ENCODE peak calls at places on chromosomes 13 and 19, in nine cellular contexts. B is HAP-1; H is body of pancreas; L is heart right ventricle; D is osteoblast; Z is IMR-90; F is CD8-positive, alpha-beta memory T cell; E is psoas muscle; S is GM23248. O is an unnamed sample.

GRCh38 chr19:16066611-16067104 is 9.6 kb upstream of the TPM4 start:
- DNase-seq in B (peak; percentile 30), D (peak; percentile 82), E (no peak), L (no peak), F (peak; percentile 57), S (peak; percentile 60), Z (peak; percentile 76), H (no peak), O (no peak)

GRCh38 chr13:51277943-51278342 is 55.7 kb downstream of the FAM124A start:
- DNase-seq in B (no peak), L (no peak), E (no peak), D (no peak), Z (no peak), F (no peak), H (no peak), S (no peak), O (no peak)

GRCh38 chr13:75365724-75366173 is 116.2 kb downstream of the TBC1D4 start:
- DNase-seq in D (peak; percentile 85), F (no peak), E (no peak), B (no peak), S (peak; percentile 94), Z (peak; percentile 86), L (no peak), H (no peak), O (peak; percentile 36)

GRCh38 chr19:42422576-42423461 is 4.4 kb downstream of the LIPE start:
- DNase-seq in Z (no peak), D (peak; percentile 74), S (no peak), L (no peak), H (no peak), E (peak; percentile 70), F (peak; percentile 77), B (peak; percentile 70), O (no peak)

GRCh38 chr19:38900816-38901215 is 1.0 kb downstream of the NFKBIB start:
- DNase-seq in S (peak; percentile 26), L (no peak), H (no peak), Z (no peak), D (no peak), B (no peak), E (no peak), F (no peak), O (peak; percentile 29)

GRCh38 chr13:74555291-74556001 is 421.2 kb upstream of the KLF12 start:
- DNase-seq in B (no peak), Z (no peak), L (no peak), D (no peak), H (no peak), F (no peak), E (no peak), S (no peak), O (no peak)

GRCh38 chr19:54172764-54173699 is at the start of gene TMC4:
- DNase-seq in Z (no peak), H (peak; percentile 94), E (no peak), S (peak; percentile 33), D (peak; percentile 95), F (no peak), L (no peak), B (no peak), O (no peak)

GRCh38 chr13:67137044-67137735 is 92.9 kb downstream of the PCDH9 start:
- DNase-seq in L (no peak), S (no peak), Z (peak; percentile 62), H (no peak), F (no peak), B (no peak), E (no peak), D (no peak), O (peak; percentile 50)

GRCh38 chr19:42467437-42467760 is 24.7 kb upstream of the CXCL17 start:
- DNase-seq in E (no peak), B (no peak), S (no peak), L (no peak), D (peak; percentile 74), F (no peak), H (no peak), Z (no peak), O (no peak)

GRCh38 chr13:111129465-111130110 is 14.5 kb downstream of the ARHGEF7 start:
- DNase-seq in B (no peak), D (no peak), S (no peak), E (no peak), Z (no peak), L (no peak), H (no peak), F (no peak), O (no peak)

DNA sequence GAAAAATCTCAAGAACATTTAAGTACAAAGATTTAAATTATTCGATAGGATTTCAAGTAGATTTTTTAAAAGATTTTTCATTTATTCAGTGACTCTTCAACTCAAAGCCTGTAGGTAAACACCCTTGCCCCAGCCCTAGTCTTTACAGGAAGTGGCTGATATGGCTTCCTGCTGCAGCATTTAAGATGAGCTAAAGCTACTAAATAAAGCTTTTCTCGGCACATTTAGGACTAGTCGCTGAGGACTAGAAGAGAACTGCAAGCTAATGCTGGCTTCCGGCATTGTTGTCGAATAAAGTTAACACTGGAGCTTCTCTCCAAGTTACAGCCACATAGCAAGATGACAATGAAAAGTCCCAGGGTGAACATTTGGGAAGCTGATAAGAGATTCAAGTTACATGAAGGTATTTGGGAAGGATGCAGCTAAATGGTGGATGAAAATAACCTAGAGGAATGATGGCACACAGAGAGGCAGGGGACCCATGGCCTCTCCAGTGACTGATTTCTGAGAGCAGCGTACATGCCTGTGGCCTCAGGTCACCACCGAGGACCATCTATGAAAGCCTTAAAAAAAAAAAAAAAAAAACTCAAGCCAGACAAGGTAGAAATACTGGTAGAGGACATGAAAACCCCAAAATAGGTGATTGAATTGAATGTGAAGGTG is 155.6 kb downstream of the DCT start:
- DNase-seq in L (no peak), D (no peak), S (no peak), F (peak; percentile 71), Z (no peak), B (no peak), E (no peak), H (no peak), O (no peak)
- H3K4me1 ChIP-seq in L (peaks cover 5% of the 10 kb centered on the region), D (peaks cover 25% of the 10 kb centered on the region), S (peaks cover 4% of the 10 kb centered on the region), F (peaks cover 61% of the 10 kb centered on the region), Z (peaks cover 16% of the 10 kb centered on the region), B (no peaks in the 10 kb centered on the region), E (no peaks in the 10 kb centered on the region), H (no peaks in the 10 kb centered on the region), O (peaks cover 32% of the 10 kb centered on the region)

DNA sequence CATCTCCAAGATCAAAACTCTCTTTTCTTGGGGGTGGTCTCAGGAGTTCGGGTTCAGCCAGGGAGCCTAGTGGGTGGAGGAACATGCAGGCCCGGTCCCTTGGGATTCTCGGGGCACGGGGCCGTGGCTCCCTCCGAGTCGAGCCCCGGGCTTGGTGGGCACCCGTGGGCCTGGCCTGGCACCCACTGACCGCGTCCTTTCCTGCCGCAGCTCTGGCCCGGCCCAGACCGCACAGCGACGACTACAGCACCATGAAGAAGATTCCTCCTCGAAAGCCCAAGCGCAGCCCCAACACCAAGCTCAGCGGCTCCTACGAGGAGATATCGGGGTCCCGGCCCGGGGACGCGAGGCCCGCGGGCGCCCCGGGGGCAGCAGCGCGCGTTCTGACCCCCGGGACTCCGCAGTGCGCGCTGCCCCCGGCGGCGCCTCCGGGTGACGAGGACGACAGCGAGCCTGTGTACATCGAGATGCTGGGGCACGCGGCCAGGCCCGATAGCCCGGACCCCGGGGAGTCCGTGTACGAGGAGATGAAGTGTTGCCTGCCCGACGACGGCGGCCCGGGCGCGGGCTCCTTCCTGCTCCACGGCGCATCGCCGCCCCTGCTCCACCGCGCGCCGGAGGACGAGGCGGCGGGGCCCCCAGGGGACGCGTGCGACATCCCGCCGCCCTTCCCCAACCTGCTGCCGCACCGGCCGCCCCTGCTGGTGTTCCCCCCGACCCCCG is 510.8 kb downstream of the MYO16 start:
- DNase-seq in B (no peak), L (no peak), S (no peak), Z (no peak), F (no peak), E (no peak), H (no peak), D (no peak), O (no peak)
- H3K4me3 ChIP-seq in B (no peak overlapping the region), L (peak overlapping the region; percentile 44), S (no peak overlapping the region), Z (no peak overlapping the region), F (no peak overlapping the region), E (peak overlapping the region; percentile 46), H (no peak overlapping the region), D (no peak overlapping the region), O (no peak overlapping the region)

GRCh38 chr19:29664753-29665214 is 477 bp upstream of the PLEKHF1 start:
- DNase-seq in Z (no peak), S (no peak), E (no peak), H (no peak), L (no peak), F (no peak), B (no peak), D (no peak), O (no peak)
- H3K4me1 ChIP-seq in Z (peaks cover 27% of the 10 kb centered on the region), S (peaks cover 45% of the 10 kb centered on the region), E (peaks cover 53% of the 10 kb centered on the region), H (peaks cover 72% of the 10 kb centered on the region), L (peaks cover 83% of the 10 kb centered on the region), F (peaks cover 50% of the 10 kb centered on the region), B (peaks cover 6% of the 10 kb centered on the region), D (peaks cover 62% of the 10 kb centered on the region), O (peaks cover 24% of the 10 kb centered on the region)

GRCh38 chr19:55552206-55552605 is 6.9 kb upstream of the SBK3 start:
- DNase-seq in F (no peak), Z (no peak), D (peak; percentile 2), L (no peak), B (no peak), S (no peak), H (no peak), E (no peak), O (no peak)

GRCh38 chr19:55550321-55550650 is 4.9 kb upstream of the SBK3 start:
- DNase-seq in Z (no peak), S (no peak), L (no peak), H (no peak), B (no peak), F (no peak), D (peak; percentile 2), E (no peak), O (no peak)

GRCh38 chr19:55546822-55547614 is 1.7 kb upstream of the SBK3 start:
- DNase-seq in S (peak; percentile 79), L (peak; percentile 87), D (peak; percentile 97), E (peak; percentile 95), B (no peak), Z (peak; percentile 84), H (peak; percentile 53), F (no peak), O (peak; percentile 92)

GRCh38 chr19:55552620-55553019 is 7.3 kb upstream of the SBK3 start:
- DNase-seq in L (no peak), H (no peak), Z (peak; percentile 89), S (peak; percentile 76), F (peak; percentile 28), E (no peak), D (peak; percentile 93), B (peak; percentile 38), O (no peak)

GRCh38 chr19:55549500-55550320 is 4.4 kb upstream of the SBK3 start:
- DNase-seq in B (peak; percentile 20), H (peak; percentile 32), F (peak; percentile 9), S (peak; percentile 91), D (peak; percentile 97), E (peak; percentile 91), L (no peak), Z (peak; percentile 93), O (no peak)
- H3K4me3 ChIP-seq in B (no peak overlapping the region), H (no peak overlapping the region), F (no peak overlapping the region), S (peak overlapping the region; percentile 43), D (peak overlapping the region; percentile 40), E (peak overlapping the region; percentile 56), L (peak overlapping the region; percentile 47), Z (peak overlapping the region; percentile 0), O (no peak overlapping the region)

O was measured in cardiac muscle cell.